ENCODE peak calls at places on chromosomes 12 and 14, in six cellular contexts. F is PC-9, Q is breast epithelium, K is A549, A is OCI-LY7, B is stomach. P is an unnamed sample.

GRCh38 chr14:56659361-56659760 is 79.8 kb downstream of the TMEM260 start:
- DNase-seq in B (no peak), A (no peak), F (no peak), Q (no peak), K (no peak), P (no peak)

GRCh38 chr12:65643171-65643570 is 181.1 kb upstream of the HMGA2 start:
- DNase-seq in Q (no peak), K (no peak), A (no peak), B (no peak), F (no peak), P (no peak)

GRCh38 chr14:71576472-71576871 is 355.8 kb upstream of the RGS6 start:
- DNase-seq in K (no peak), Q (no peak), B (no peak), A (no peak), F (no peak), P (no peak)

GRCh38 chr12:96513681-96514080 is 24.3 kb downstream of the CFAP54 start:
- DNase-seq in K (no peak), Q (no peak), F (no peak), A (no peak), B (no peak), P (no peak)

GRCh38 chr12:91662021-91662420 is 479.4 kb upstream of the DCN start:
- DNase-seq in B (no peak), A (no peak), Q (no peak), F (no peak), K (no peak), P (no peak)

GRCh38 chr14:28635387-28635786 is 131.2 kb upstream of the FOXG1 start:
- DNase-seq in B (no peak), A (peak), Q (no peak), K (peak), F (no peak), P (no peak)

GRCh38 chr12:91947459-91947858 is 198.2 kb downstream of the BTG1 start:
- DNase-seq in A (no peak), K (no peak), Q (no peak), F (no peak), B (no peak), P (peak)

GRCh38 chr12:74647241-74647640 is 109.6 kb downstream of the ATXN7L3B start:
- DNase-seq in F (no peak), Q (no peak), B (no peak), K (no peak), A (no peak), P (no peak)

GRCh38 chr14:77882098-77882497 is 82.2 kb downstream of the ADCK1 start:
- DNase-seq in B (no peak), Q (no peak), K (peak), A (no peak), F (peak), P (no peak)

GRCh38 chr14:72049462-72049861 is 117.2 kb downstream of the RGS6 start:
- DNase-seq in Q (no peak), K (no peak), A (no peak), B (no peak), F (no peak), P (peak)

GRCh38 chr12:93048646-93049045 is 119.6 kb upstream of the EEA1 start:
- DNase-seq in K (no peak), B (no peak), Q (no peak), A (no peak), F (no peak), P (no peak)

GRCh38 chr12:41293011-41293410 is 104.9 kb downstream of the PDZRN4 start:
- DNase-seq in K (no peak), A (no peak), F (peak), B (no peak), Q (no peak), P (no peak)

GRCh38 chr14:64673748-64674147 is 30.5 kb upstream of the PLEKHG3 start:
- DNase-seq in F (peak), B (no peak), Q (no peak), A (no peak), K (no peak), P (peak)

GRCh38 chr12:114368685-114369084 is 37.3 kb downstream of the TBX5 start:
- DNase-seq in A (no peak), Q (no peak), K (no peak), F (no peak), B (no peak), P (no peak)

GRCh38 chr14:29630566-29631160 is 297.0 kb downstream of the PRKD1 start:
- DNase-seq in Q (no peak), F (no peak), B (no peak), K (no peak), A (no peak), P (no peak)

GRCh38 chr14:23537351-23538048 is 14.1 kb downstream of the ZFHX2 start:
- DNase-seq in Q (no peak), F (no peak), K (no peak), A (peak), B (no peak), P (no peak)

GRCh38 chr12:50314629-50315312 is 31.5 kb upstream of the LIMA1 start:
- DNase-seq in A (peak), K (peak), Q (no peak), F (peak), B (no peak), P (no peak)
- TF ChIP-seq CTCF in A (peak), K (peak), Q (no peak), F (peak), B (peak), P (peak)

GRCh38 chr14:33357225-33358010 is 418.7 kb downstream of the NPAS3 start:
- DNase-seq in K (no peak), F (no peak), A (no peak), B (peak), Q (no peak), P (no peak)
- TF ChIP-seq CTCF in K (no peak), F (no peak), A (no peak), B (no peak), Q (no peak), P (no peak)

DNA sequence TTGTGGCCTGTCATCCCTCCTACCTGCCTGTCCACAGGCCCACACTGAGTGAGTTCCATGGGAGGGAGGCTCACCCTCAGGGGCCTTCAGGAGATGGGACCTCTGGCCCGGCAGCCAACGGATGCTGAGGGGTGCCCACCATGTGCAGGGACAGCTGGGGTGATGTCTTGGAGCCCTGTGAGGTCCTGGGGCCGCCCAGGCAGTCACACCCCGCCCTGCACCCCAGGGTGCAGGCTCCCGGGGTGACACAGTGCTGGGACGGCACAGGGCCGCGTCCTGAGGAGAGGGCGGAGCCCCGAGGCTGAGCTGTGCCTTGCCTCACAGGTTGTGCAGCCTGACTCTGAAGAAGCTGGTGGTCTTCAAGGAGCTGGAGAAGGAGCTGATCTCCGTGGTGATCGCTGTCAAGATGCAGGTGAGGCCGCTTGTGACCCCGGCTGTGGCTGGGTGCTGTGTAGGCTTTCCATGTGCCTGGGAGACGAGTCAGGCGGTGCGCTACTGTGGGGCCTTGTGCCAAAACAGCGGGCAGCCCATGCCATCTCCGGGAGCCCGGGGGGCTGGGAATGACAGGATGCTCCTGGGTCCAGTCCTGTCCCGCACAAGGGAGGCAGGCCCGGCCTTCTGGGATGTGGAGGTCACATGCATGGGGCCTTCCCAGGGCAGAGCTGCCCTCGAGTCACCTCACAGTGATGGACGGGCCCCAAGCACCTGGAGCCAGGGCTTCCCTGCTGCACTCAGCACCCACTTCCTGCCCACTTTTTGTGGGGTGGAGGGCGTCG is 33.8 kb downstream of the PACS2 start:
- DNase-seq in F (no peak), Q (no peak), A (no peak), B (no peak), K (no peak), P (no peak)
- TF ChIP-seq CTCF in F (no peak), Q (no peak), A (no peak), B (no peak), K (no peak), P (no peak)

GRCh38 chr12:42320796-42321195 is 5.1 kb downstream of the ZCRB1 start:
- DNase-seq in F (no peak), Q (no peak), A (no peak), B (no peak), K (no peak), P (no peak)
- TF ChIP-seq CTCF in F (no peak), Q (no peak), A (no peak), B (no peak), K (no peak), P (no peak)

GRCh38 chr12:116009805-116010204 is 267.7 kb downstream of the MED13L start:
- DNase-seq in F (no peak), Q (no peak), K (peak), A (no peak), B (no peak), P (no peak)
- TF ChIP-seq CTCF in F (peak), Q (no peak), K (no peak), A (peak), B (peak), P (peak)

GRCh38 chr12:119835068-119835467 is 42.1 kb downstream of the CIT start:
- DNase-seq in B (no peak), F (no peak), K (peak), Q (no peak), A (no peak), P (no peak)
- TF ChIP-seq CTCF in B (no peak), F (no peak), K (no peak), Q (no peak), A (no peak), P (no peak)

GRCh38 chr14:39704581-39704980 is 272.3 kb upstream of the FBXO33 start:
- DNase-seq in F (no peak), B (no peak), A (peak), Q (no peak), K (no peak), P (no peak)
- TF ChIP-seq CTCF in F (no peak), B (no peak), A (peak), Q (no peak), K (no peak), P (no peak)

GRCh38 chr12:33248364-33248763 is 191.3 kb downstream of the SYT10 start:
- DNase-seq in B (no peak), Q (no peak), A (no peak), K (no peak), F (no peak), P (no peak)
- TF ChIP-seq CTCF in B (no peak), Q (no peak), A (no peak), K (no peak), F (no peak), P (no peak)